ENCODE peak calls at places on chromosomes 2 and 18, in four cellular contexts. X, E, V and T are unnamed samples.

GRCh38 chr2:12712871-12713270 is 3.9 kb upstream of the TRIB2 start:
- DNase-seq in V (no peak), E (no peak), X (no peak), T (no peak)

GRCh38 chr18:49135871-49136270 is 185.1 kb upstream of the SMAD7 start:
- DNase-seq in E (no peak), V (no peak), X (no peak), T (peak; percentile 78)

GRCh38 chr2:76427447-76427846 is 716.7 kb upstream of the GCFC2 start:
- DNase-seq in V (no peak), E (no peak), X (no peak), T (no peak)

GRCh38 chr2:118865106-118865505 is 17.7 kb upstream of the EN1 start:
- DNase-seq in E (peak; percentile 48), V (peak; percentile 19), X (peak; percentile 52), T (peak; percentile 56)

GRCh38 chr2:100580474-100581264 is 17.9 kb downstream of the PDCL3 start:
- DNase-seq in V (peak; percentile 48), E (no peak), X (no peak), T (no peak)

GRCh38 chr2:184599875-184600227 is 1.5 kb downstream of the ZNF804A start:
- DNase-seq in X (no peak), E (no peak), V (no peak), T (no peak)

GRCh38 chr2:104702026-104702425 is 151.9 kb upstream of the POU3F3 start:
- DNase-seq in X (no peak), E (no peak), V (no peak), T (no peak)

GRCh38 chr2:189152476-189152875 is 27.1 kb downstream of the COL5A2 start:
- DNase-seq in V (no peak), E (no peak), X (no peak), T (no peak)

GRCh38 chr2:177147093-177147694 is 65.4 kb upstream of the HNRNPA3 start:
- DNase-seq in E (peak; percentile 39), X (no peak), V (peak; percentile 40), T (peak; percentile 55)

GRCh38 chr2:28394331-28394877 is 1.7 kb downstream of the FOSL2 start:
- DNase-seq in V (no peak), E (no peak), X (no peak), T (no peak)

GRCh38 chr18:36568487-36568886 is 260.3 kb downstream of the TPGS2 start:
- DNase-seq in V (peak; percentile 24), X (no peak), E (no peak), T (no peak)

GRCh38 chr2:152924722-152925121 is 206.3 kb downstream of the ARL6IP6 start:
- DNase-seq in V (no peak), E (no peak), X (no peak), T (no peak)

GRCh38 chr18:48605408-48605845 is 66.6 kb downstream of the CTIF start:
- DNase-seq in V (peak; percentile 23), X (peak; percentile 71), E (peak; percentile 74), T (peak; percentile 73)

GRCh38 chr2:65316072-65316471 is 88.4 kb downstream of the ACTR2 start:
- DNase-seq in E (no peak), X (no peak), V (no peak), T (no peak)

GRCh38 chr2:75221872-75222271 is 22.6 kb upstream of the TACR1 start:
- DNase-seq in X (no peak), V (no peak), E (no peak), T (no peak)

GRCh38 chr18:77061946-77062517 is 70.6 kb downstream of the MBP start:
- DNase-seq in E (no peak), X (no peak), V (no peak), T (no peak)

GRCh38 chr2:98403878-98404277 is 40.8 kb upstream of the INPP4A start:
- DNase-seq in X (no peak), V (no peak), E (no peak), T (no peak)

GRCh38 chr2:20381457-20381856 is 30.8 kb upstream of the PUM2 start:
- DNase-seq in V (no peak), X (no peak), E (no peak), T (peak; percentile 59)

GRCh38 chr18:31098878-31099277 is 3.3 kb downstream of the DSC2 start:
- DNase-seq in X (no peak), E (no peak), V (no peak), T (peak; percentile 28)

GRCh38 chr2:43218550-43219382 is 7.6 kb downstream of the ZFP36L2 start:
- DNase-seq in E (peak; percentile 58), V (no peak), X (no peak), T (peak; percentile 76)

GRCh38 chr18:60794802-60795201 is 422.2 kb upstream of the MC4R start:
- DNase-seq in X (no peak), V (no peak), E (no peak), T (no peak)

GRCh38 chr2:202014328-202015034 is 19.2 kb upstream of the FZD7 start:
- DNase-seq in V (no peak), E (no peak), X (no peak), T (no peak)

GRCh38 chr2:216950547-216950946 is 90.7 kb upstream of the TNP1 start:
- DNase-seq in X (no peak), E (no peak), V (no peak), T (no peak)

GRCh38 chr2:143026411-143027054 is 102.7 kb upstream of the ARHGAP15 start:
- DNase-seq in V (no peak), E (no peak), X (peak; percentile 38), T (no peak)

GRCh38 chr18:63553117-63553516 is 10.9 kb downstream of the SERPINB12 start:
- DNase-seq in X (no peak), E (no peak), V (no peak), T (no peak)

GRCh38 chr2:38743672-38744398 is 7.3 kb downstream of the SRSF7 start:
- DNase-seq in E (no peak), V (no peak), X (no peak), T (no peak)

GRCh38 chr2:229431331-229431954 is 160.4 kb upstream of the PID1 start:
- DNase-seq in V (no peak), E (peak; percentile 6), X (no peak), T (peak; percentile 58)

GRCh38 chr2:231411871-231412615 is 16.5 kb downstream of the B3GNT7 start:
- DNase-seq in X (peak; percentile 95), E (no peak), V (no peak), T (peak; percentile 79)

GRCh38 chr2:113075030-113075429 is 7.3 kb downstream of the IL1F10 start:
- DNase-seq in E (no peak), X (no peak), V (no peak), T (no peak)

GRCh38 chr18:5890606-5891360 is 4.5 kb downstream of the TMEM200C start:
- DNase-seq in X (peak; percentile 70), E (no peak), V (no peak), T (peak; percentile 11)

GRCh38 chr2:98959759-98960507 is 23.9 kb upstream of the CRACDL start:
- DNase-seq in X (no peak), E (no peak), V (no peak), T (no peak)

DNA sequence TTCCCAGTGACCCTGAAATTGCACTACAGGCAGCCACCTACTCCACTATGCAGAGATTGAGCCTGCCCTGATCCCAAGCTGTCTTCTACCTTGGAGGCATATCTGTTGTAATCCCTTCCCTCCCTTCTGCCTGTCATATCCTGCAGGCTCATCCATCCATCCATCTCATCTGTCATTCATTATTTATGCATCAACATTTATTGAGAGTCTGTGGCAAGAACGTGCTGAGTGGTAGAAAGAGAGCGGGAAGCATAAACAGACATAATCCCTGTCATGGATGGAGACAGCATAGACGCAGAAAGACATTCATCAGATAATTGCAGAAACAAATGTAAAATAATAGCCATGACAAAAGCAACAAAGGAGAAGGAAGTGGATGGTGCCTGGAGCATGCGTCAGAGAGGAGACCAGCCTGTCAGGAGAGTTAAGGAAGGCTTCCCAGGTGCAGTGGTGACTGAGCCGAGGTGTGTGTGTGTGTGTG is 110.7 kb upstream of the STPG4 start:
- DNase-seq in E (no peak), X (no peak), V (no peak), T (no peak)
- TF ChIP-seq ETV6 in E (no peak), X (no peak), V (no peak), T (no peak)

GRCh38 chr2:169131587-169132512 is 62.5 kb downstream of the DHRS9 start:
- DNase-seq in V (peak; percentile 15), E (peak; percentile 76), X (no peak), T (peak; percentile 40)
- TF ChIP-seq ETV6 in V (no peak), E (no peak), X (no peak), T (no peak)

DNA sequence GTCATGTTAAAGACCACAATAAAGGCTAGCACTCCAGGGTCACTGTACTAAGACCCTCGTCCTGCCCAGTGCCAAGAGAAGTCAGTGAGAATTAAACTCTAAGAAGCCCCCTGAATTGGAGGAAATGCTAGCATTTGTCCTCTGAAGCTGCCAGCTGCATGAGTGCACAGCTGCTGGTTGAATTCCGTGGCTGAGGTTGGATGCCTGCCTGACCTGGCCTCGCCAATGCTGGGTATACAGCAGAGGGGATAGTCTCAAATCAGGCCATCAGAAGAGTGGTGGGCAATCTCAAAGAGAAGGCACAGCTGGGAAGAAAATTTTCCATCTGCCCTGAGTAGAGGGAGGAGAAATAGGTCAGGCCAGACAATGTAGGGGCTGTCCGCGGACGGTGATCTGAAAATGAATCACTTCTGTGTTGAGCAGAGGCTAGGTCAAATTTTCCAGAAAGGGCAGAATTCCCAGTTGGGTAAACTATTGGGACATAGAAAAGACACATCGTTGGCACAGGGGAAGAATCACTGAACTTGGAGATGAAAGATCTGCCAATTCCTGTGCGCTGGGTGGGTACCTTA is 110.5 kb upstream of the AGAP1 start:
- DNase-seq in X (no peak), V (no peak), E (no peak), T (no peak)
- TF ChIP-seq ETV6 in X (no peak), V (no peak), E (no peak), T (no peak)

GRCh38 chr18:41731887-41732286 is 223.1 kb upstream of the PIK3C3 start:
- DNase-seq in E (no peak), V (no peak), X (no peak), T (no peak)

GRCh38 chr18:41732371-41732770 is 222.7 kb upstream of the PIK3C3 start:
- DNase-seq in V (no peak), E (no peak), X (no peak), T (no peak)

GRCh38 chr18:41737218-41737617 is 217.8 kb upstream of the PIK3C3 start:
- DNase-seq in V (no peak), E (no peak), X (no peak), T (no peak)

GRCh38 chr18:41734917-41735316 is 220.1 kb upstream of the PIK3C3 start:
- DNase-seq in E (no peak), V (no peak), X (no peak), T (no peak)
- TF ChIP-seq ETV6 in E (no peak), V (no peak), X (no peak), T (no peak)